ENCODE peak calls at places on chromosome 1, in ten cellular contexts. T, X, C, G, B, M, A, R, Z and I are unnamed samples.

GRCh38 chr1:54227091-54227602 is 27.2 kb downstream of the MRPL37 start:
- DNase-seq in R (no peak), Z (peak), X (no peak), G (no peak), A (no peak), C (no peak), B (peak), M (no peak), T (no peak), I (no peak)

GRCh38 chr1:16927711-16928485 is 6.2 kb downstream of the CROCC start:
- DNase-seq in G (no peak), X (no peak), A (no peak), B (peak), M (no peak), R (no peak), Z (no peak), T (no peak), C (no peak), I (no peak)

GRCh38 chr1:174942547-174943255 is 57.0 kb upstream of the CACYBP start:
- DNase-seq in X (no peak), R (peak), G (no peak), M (no peak), T (no peak), B (no peak), C (peak), Z (peak), A (no peak), I (no peak)

GRCh38 chr1:147719711-147720225 is 40.6 kb downstream of the GJA5 start:
- DNase-seq in B (no peak), Z (no peak), X (no peak), C (no peak), G (no peak), T (no peak), R (no peak), M (no peak), A (peak), I (no peak)

GRCh38 chr1:216183427-216183826 is 239.8 kb downstream of the USH2A start:
- DNase-seq in T (no peak), X (peak), R (no peak), Z (no peak), C (no peak), B (no peak), G (no peak), M (no peak), A (no peak), I (no peak)

GRCh38 chr1:244449936-244450508 is 1.7 kb downstream of the ADSS2 start:
- DNase-seq in G (no peak), M (no peak), T (no peak), A (no peak), Z (no peak), B (no peak), X (no peak), C (no peak), R (no peak), I (no peak)

GRCh38 chr1:145823565-145824498 is at the start of the genes POLR3C and RNF115:
- DNase-seq in C (peak), Z (peak), B (peak), G (peak), R (peak), T (peak), X (peak), M (peak), A (peak), I (peak)

GRCh38 chr1:243917177-243917862 is 67.3 kb upstream of the AKT3 start:
- DNase-seq in M (peak), C (peak), Z (peak), R (no peak), G (peak), X (peak), T (peak), B (no peak), A (no peak), I (peak)

GRCh38 chr1:44406761-44407429 is 1.8 kb downstream of the RNF220 start:
- DNase-seq in C (no peak), R (peak), A (no peak), X (peak), T (no peak), M (no peak), B (peak), G (no peak), Z (no peak), I (no peak)

GRCh38 chr1:182389619-182390047 is 2.0 kb downstream of the GLUL start:
- DNase-seq in R (no peak), X (no peak), G (peak), C (no peak), Z (peak), A (no peak), T (peak), B (no peak), M (no peak), I (no peak)

GRCh38 chr1:160117709-160118183 is 2.2 kb downstream of the ATP1A2 start:
- DNase-seq in C (peak), T (no peak), R (peak), B (no peak), M (no peak), G (no peak), X (peak), A (peak), Z (no peak), I (no peak)

DNA sequence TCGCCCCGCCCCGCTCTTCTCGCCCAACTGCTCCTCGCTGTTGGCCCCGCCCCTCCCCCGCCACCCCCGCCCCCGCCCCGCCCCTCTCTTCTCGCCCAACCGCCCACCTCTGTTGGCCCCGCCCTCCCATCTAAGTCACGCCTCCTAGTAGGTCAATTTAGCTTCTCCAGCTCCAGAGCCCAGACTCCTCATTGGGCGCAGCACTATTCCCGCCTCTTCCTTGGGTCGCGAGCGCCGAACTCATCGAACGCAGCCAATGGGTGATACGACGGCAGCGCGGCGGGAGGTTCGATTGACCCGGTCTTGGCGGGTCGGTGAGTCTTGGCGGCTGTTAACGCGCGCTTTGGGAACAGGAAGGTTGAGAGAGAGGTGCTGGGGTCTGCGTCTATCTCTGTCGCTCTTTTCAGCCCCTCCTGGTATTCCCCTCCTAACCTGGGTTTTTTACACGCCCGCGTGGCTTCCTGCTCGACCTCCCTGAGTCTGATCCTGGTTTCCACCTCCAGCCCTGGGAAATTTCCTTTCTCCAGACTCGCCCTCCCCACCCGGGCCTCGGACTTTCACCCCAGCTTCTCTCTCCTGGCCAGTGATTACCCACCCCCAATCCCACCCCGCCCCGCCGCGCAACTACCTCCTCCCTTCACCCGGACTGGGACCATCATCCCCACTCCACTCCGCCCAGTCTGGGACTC is at the start of gene RAD54L:
- DNase-seq in C (peak), R (peak), G (peak), Z (peak), X (peak), A (peak), T (peak), M (peak), B (peak), I (peak)
- H3K4me3 ChIP-seq in C (peak), R (peak), G (peak), Z (peak), X (peak), A (peak), T (peak), M (peak), B (peak), I (peak)

DNA sequence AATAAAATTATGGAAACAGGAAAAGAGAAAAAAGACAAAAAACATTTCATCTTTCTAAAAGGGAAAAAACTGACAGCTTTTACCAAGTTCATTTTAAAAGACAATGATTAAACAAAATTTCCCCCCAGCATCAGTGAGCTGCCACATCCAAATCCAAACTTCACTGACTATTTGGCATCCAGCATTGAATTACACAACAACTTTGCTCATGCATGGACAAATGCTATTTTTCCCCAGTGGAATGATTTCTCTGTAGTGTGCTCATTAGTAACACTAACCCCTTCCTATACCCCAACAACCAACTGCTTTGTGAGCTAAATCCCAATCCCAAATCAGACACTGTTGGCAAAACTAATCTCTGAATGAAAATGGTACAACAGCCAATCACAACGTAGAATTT is 38.0 kb downstream of the PIK3R3 start:
- DNase-seq in B (no peak), T (no peak), C (peak), A (no peak), R (no peak), G (no peak), X (no peak), Z (peak), M (no peak), I (no peak)
- H3K4me3 ChIP-seq in B (no peak), T (no peak), C (no peak), A (no peak), R (no peak), G (no peak), X (no peak), Z (no peak), M (no peak), I (no peak)

GRCh38 chr1:112704511-112704907 is 2.4 kb downstream of the RHOC start:
- DNase-seq in B (peak), Z (no peak), G (no peak), R (no peak), C (no peak), T (no peak), X (no peak), M (no peak), A (no peak), I (no peak)

GRCh38 chr1:112707217-112708001 is 482 bp upstream of the RHOC start:
- DNase-seq in B (peak), R (peak), Z (peak), G (peak), C (peak), T (peak), X (peak), M (no peak), A (peak), I (no peak)

GRCh38 chr1:112703706-112704105 is 3.2 kb downstream of the RHOC start:
- DNase-seq in A (no peak), T (no peak), Z (no peak), B (no peak), R (no peak), G (no peak), C (no peak), M (no peak), X (no peak), I (no peak)

GRCh38 chr1:112706505-112707216 is at the start of gene RHOC:
- DNase-seq in B (peak), Z (peak), C (peak), X (peak), M (no peak), A (peak), G (peak), T (peak), R (peak), I (no peak)

GRCh38 chr1:112704908-112705627 is 1.9 kb downstream of the RHOC start:
- DNase-seq in Z (peak), R (peak), T (peak), G (peak), A (peak), B (peak), X (peak), M (peak), C (peak), I (peak)
- H3K4me3 ChIP-seq in Z (peak), R (peak), T (peak), G (peak), A (peak), B (peak), X (peak), M (peak), C (peak), I (peak)

DNA sequence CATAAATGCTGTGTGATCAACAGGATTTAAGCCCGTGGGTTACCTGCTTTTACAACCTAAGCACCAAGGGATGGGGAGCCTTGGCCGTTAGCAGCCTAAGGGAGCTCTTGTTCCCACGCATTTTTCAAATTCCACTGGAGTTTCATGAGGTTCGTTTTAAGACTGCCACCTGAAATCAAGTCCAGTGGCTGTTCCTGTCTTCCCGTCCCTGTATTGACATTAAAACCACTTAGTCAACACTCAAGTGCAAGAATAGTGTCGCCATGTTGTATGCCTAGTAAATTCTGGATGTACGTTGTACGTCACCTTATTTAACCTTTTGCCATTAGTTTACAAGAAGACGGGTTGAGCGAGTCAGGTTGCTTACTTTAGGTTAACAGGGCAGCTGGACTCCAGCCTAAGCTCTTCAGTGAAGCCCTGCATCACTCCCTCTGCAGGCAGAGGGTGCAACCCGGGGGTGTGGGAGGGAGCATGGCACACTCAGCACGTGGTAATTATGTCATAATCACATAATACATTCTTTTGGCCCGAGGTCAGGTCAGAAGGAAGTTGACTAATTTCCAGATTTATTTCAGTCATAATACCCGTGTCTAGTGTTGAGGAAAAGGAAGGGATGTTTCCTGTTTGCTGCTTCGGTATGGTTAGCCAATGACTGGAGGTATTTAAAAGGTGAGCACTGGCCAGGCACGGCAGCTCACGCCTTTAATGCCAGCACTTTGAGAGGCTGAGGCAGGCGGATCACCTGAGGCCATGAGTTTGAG is 42.5 kb downstream of the CNST start:
- DNase-seq in Z (peak), A (peak), X (peak), T (peak), B (peak), R (peak), G (peak), M (peak), C (peak), I (peak)
- H3K4me3 ChIP-seq in Z (no peak), A (no peak), X (no peak), T (no peak), B (no peak), R (no peak), G (no peak), M (no peak), C (no peak), I (no peak)

DNA sequence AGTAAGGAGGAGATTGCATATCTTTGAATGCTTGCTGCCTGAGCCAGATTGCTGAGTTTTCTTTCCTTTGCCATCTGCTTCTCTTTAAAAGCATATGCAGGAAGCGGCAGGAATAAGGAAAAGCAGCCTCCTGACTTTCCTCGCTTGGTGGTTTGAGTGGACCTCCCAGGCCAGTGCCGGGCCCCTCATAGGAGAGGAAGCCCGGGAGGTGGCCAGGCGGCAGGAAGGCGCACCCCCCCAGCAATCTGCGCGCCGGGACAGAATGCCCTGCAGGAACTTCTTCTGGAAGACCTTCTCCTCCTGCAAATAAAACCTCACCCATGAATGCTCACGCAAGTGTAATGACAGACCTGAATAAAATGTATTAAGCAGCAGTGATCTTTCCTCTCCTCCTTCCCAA is 1.5 kb downstream of the CORT start:
- DNase-seq in M (no peak), T (no peak), Z (peak), X (peak), G (no peak), B (no peak), R (no peak), C (peak), A (no peak), I (no peak)
- H3K4me3 ChIP-seq in M (peak), T (no peak), Z (peak), X (no peak), G (no peak), B (no peak), R (no peak), C (peak), A (no peak), I (peak)